ENCODE peak calls at places on chromosomes 2 and 18, in five cellular contexts. One of them, this sample, is unnamed.

GRCh38 chr2:64654063-64654811 is 524 bp upstream of the SERTAD2 start:
- DNase-seq in activated CD8-positive, alpha-beta memory T cell treated with anti-CD3 and anti-CD28 coated beads for 24 hours: peak
- DNase-seq in NCI-H510A treated with DMSO at 0.1 percent for 48 hours: peak
- DNase-seq in Panc1: no peak
- DNase-seq in tibial nerve: peak
- DNase-seq in this sample: peak

GRCh38 chr18:70368903-70369302 is 80.1 kb downstream of the SOCS6 start:
- DNase-seq in tibial nerve: no peak
- DNase-seq in activated CD8-positive, alpha-beta memory T cell treated with anti-CD3 and anti-CD28 coated beads for 24 hours: no peak
- DNase-seq in NCI-H510A treated with DMSO at 0.1 percent for 48 hours: no peak
- DNase-seq in Panc1: no peak
- DNase-seq in this sample: no peak

GRCh38 chr2:232871418-232871834 is 1.4 kb downstream of the SNORC start:
- DNase-seq in activated CD8-positive, alpha-beta memory T cell treated with anti-CD3 and anti-CD28 coated beads for 24 hours: peak
- DNase-seq in tibial nerve: no peak
- DNase-seq in NCI-H510A treated with DMSO at 0.1 percent for 48 hours: no peak
- DNase-seq in Panc1: no peak
- DNase-seq in this sample: peak

GRCh38 chr2:128315122-128315828 is 3.4 kb downstream of the HS6ST1 start:
- DNase-seq in NCI-H510A treated with DMSO at 0.1 percent for 48 hours: no peak
- DNase-seq in tibial nerve: no peak
- DNase-seq in activated CD8-positive, alpha-beta memory T cell treated with anti-CD3 and anti-CD28 coated beads for 24 hours: peak
- DNase-seq in Panc1: no peak
- DNase-seq in this sample: peak

GRCh38 chr2:37993135-37993534 is 68.0 kb downstream of the RMDN2 start:
- DNase-seq in NCI-H510A treated with DMSO at 0.1 percent for 48 hours: no peak
- DNase-seq in tibial nerve: no peak
- DNase-seq in activated CD8-positive, alpha-beta memory T cell treated with anti-CD3 and anti-CD28 coated beads for 24 hours: no peak
- DNase-seq in Panc1: no peak
- DNase-seq in this sample: no peak

GRCh38 chr2:139165599-139165998 is 385.4 kb upstream of the NXPH2 start:
- DNase-seq in NCI-H510A treated with DMSO at 0.1 percent for 48 hours: no peak
- DNase-seq in tibial nerve: no peak
- DNase-seq in activated CD8-positive, alpha-beta memory T cell treated with anti-CD3 and anti-CD28 coated beads for 24 hours: no peak
- DNase-seq in Panc1: no peak
- DNase-seq in this sample: no peak

GRCh38 chr2:155930312-155930711 is 402.2 kb downstream of the NR4A2 start:
- DNase-seq in NCI-H510A treated with DMSO at 0.1 percent for 48 hours: no peak
- DNase-seq in Panc1: no peak
- DNase-seq in activated CD8-positive, alpha-beta memory T cell treated with anti-CD3 and anti-CD28 coated beads for 24 hours: no peak
- DNase-seq in tibial nerve: no peak
- DNase-seq in this sample: no peak

GRCh38 chr2:157758586-157758985 is 117.5 kb downstream of the ACVR1 start:
- DNase-seq in activated CD8-positive, alpha-beta memory T cell treated with anti-CD3 and anti-CD28 coated beads for 24 hours: no peak
- DNase-seq in tibial nerve: no peak
- DNase-seq in Panc1: no peak
- DNase-seq in NCI-H510A treated with DMSO at 0.1 percent for 48 hours: no peak
- DNase-seq in this sample: no peak

GRCh38 chr2:239711911-239712570 is 311.2 kb upstream of the HDAC4 start:
- DNase-seq in NCI-H510A treated with DMSO at 0.1 percent for 48 hours: no peak
- DNase-seq in Panc1: no peak
- DNase-seq in tibial nerve: no peak
- DNase-seq in activated CD8-positive, alpha-beta memory T cell treated with anti-CD3 and anti-CD28 coated beads for 24 hours: no peak
- DNase-seq in this sample: peak

GRCh38 chr2:64470921-64471320 is 17.0 kb downstream of the LGALSL start:
- DNase-seq in activated CD8-positive, alpha-beta memory T cell treated with anti-CD3 and anti-CD28 coated beads for 24 hours: no peak
- DNase-seq in NCI-H510A treated with DMSO at 0.1 percent for 48 hours: no peak
- DNase-seq in Panc1: no peak
- DNase-seq in tibial nerve: no peak
- DNase-seq in this sample: no peak

GRCh38 chr2:19484736-19485135 is 126.3 kb upstream of the OSR1 start:
- DNase-seq in NCI-H510A treated with DMSO at 0.1 percent for 48 hours: no peak
- DNase-seq in tibial nerve: no peak
- DNase-seq in Panc1: no peak
- DNase-seq in activated CD8-positive, alpha-beta memory T cell treated with anti-CD3 and anti-CD28 coated beads for 24 hours: no peak
- DNase-seq in this sample: no peak

GRCh38 chr2:105117565-105117964 is 79.7 kb downstream of the MRPS9 start:
- DNase-seq in activated CD8-positive, alpha-beta memory T cell treated with anti-CD3 and anti-CD28 coated beads for 24 hours: no peak
- DNase-seq in Panc1: no peak
- DNase-seq in tibial nerve: no peak
- DNase-seq in NCI-H510A treated with DMSO at 0.1 percent for 48 hours: no peak
- DNase-seq in this sample: no peak

GRCh38 chr2:183951636-183952035 is 646.7 kb upstream of the ZNF804A start:
- DNase-seq in Panc1: no peak
- DNase-seq in tibial nerve: no peak
- DNase-seq in NCI-H510A treated with DMSO at 0.1 percent for 48 hours: no peak
- DNase-seq in activated CD8-positive, alpha-beta memory T cell treated with anti-CD3 and anti-CD28 coated beads for 24 hours: no peak
- DNase-seq in this sample: no peak

GRCh38 chr2:241943961-241944575 is 74.5 kb downstream of the RTP5 start:
- DNase-seq in Panc1: no peak
- DNase-seq in activated CD8-positive, alpha-beta memory T cell treated with anti-CD3 and anti-CD28 coated beads for 24 hours: no peak
- DNase-seq in tibial nerve: no peak
- DNase-seq in NCI-H510A treated with DMSO at 0.1 percent for 48 hours: no peak
- DNase-seq in this sample: no peak

GRCh38 chr2:71695235-71696120 is 242.1 kb downstream of the DYSF start:
- DNase-seq in activated CD8-positive, alpha-beta memory T cell treated with anti-CD3 and anti-CD28 coated beads for 24 hours: no peak
- DNase-seq in tibial nerve: no peak
- DNase-seq in NCI-H510A treated with DMSO at 0.1 percent for 48 hours: no peak
- DNase-seq in Panc1: no peak
- DNase-seq in this sample: no peak

GRCh38 chr2:55923091-55923977 is at the start of gene EFEMP1:
- DNase-seq in activated CD8-positive, alpha-beta memory T cell treated with anti-CD3 and anti-CD28 coated beads for 24 hours: no peak
- DNase-seq in tibial nerve: peak
- DNase-seq in NCI-H510A treated with DMSO at 0.1 percent for 48 hours: peak
- DNase-seq in Panc1: no peak
- DNase-seq in this sample: peak

GRCh38 chr18:45340884-45341283 is 274.4 kb upstream of the SLC14A2 start:
- DNase-seq in activated CD8-positive, alpha-beta memory T cell treated with anti-CD3 and anti-CD28 coated beads for 24 hours: no peak
- DNase-seq in Panc1: no peak
- DNase-seq in NCI-H510A treated with DMSO at 0.1 percent for 48 hours: no peak
- DNase-seq in tibial nerve: no peak
- DNase-seq in this sample: no peak

GRCh38 chr18:37456873-37457272 is 108.7 kb downstream of the CELF4 start:
- DNase-seq in Panc1: no peak
- DNase-seq in NCI-H510A treated with DMSO at 0.1 percent for 48 hours: no peak
- DNase-seq in activated CD8-positive, alpha-beta memory T cell treated with anti-CD3 and anti-CD28 coated beads for 24 hours: no peak
- DNase-seq in tibial nerve: no peak
- DNase-seq in this sample: no peak

GRCh38 chr2:164028764-164029534 is 293.1 kb upstream of the FIGN start:
- DNase-seq in Panc1: no peak
- DNase-seq in tibial nerve: no peak
- DNase-seq in activated CD8-positive, alpha-beta memory T cell treated with anti-CD3 and anti-CD28 coated beads for 24 hours: no peak
- DNase-seq in NCI-H510A treated with DMSO at 0.1 percent for 48 hours: no peak
- DNase-seq in this sample: no peak